ENCODE peak calls at places on chromosomes 3 and 15, in five cellular contexts. R, S, E, F and N are unnamed samples.

GRCh38 chr15:61700803-61701202 is 359.4 kb downstream of the VPS13C start:
- DNase-seq in R (no peak), S (no peak), E (no peak), F (no peak), N (no peak)

GRCh38 chr3:164794099-164794498 is 284.2 kb downstream of the SI start:
- DNase-seq in R (no peak), F (no peak), S (no peak), E (no peak), N (no peak)

GRCh38 chr3:192819001-192819569 is 91.7 kb upstream of the FGF12 start:
- DNase-seq in R (no peak), S (peak), F (no peak), E (no peak), N (no peak)

GRCh38 chr3:145145461-145145860 is 1015.5 kb downstream of the PLOD2 start:
- DNase-seq in S (peak), R (no peak), F (no peak), E (no peak), N (no peak)

GRCh38 chr15:49495993-49496747 is 73.1 kb downstream of the FGF7 start:
- DNase-seq in F (no peak), R (no peak), S (no peak), E (peak), N (peak)

GRCh38 chr3:40877651-40878463 is 321.4 kb upstream of the CTNNB1 start:
- DNase-seq in E (peak), F (no peak), R (peak), S (peak), N (no peak)

GRCh38 chr15:58962662-58963565 is 24.5 kb upstream of the RNF111 start:
- DNase-seq in E (no peak), S (no peak), F (no peak), R (no peak), N (no peak)

GRCh38 chr15:39106913-39107312 is 474.0 kb upstream of the THBS1 start:
- DNase-seq in S (no peak), F (no peak), R (no peak), E (no peak), N (no peak)

GRCh38 chr15:39362832-39363561 is 217.9 kb upstream of the THBS1 start:
- DNase-seq in E (peak), F (no peak), S (peak), R (no peak), N (peak)

GRCh38 chr3:42872718-42873117 is 3.0 kb downstream of the CYP8B1 start:
- DNase-seq in E (no peak), R (no peak), S (no peak), F (no peak), N (no peak)

GRCh38 chr3:127450331-127450730 is 140.2 kb downstream of the TPRA1 start:
- DNase-seq in S (no peak), F (no peak), E (no peak), R (no peak), N (no peak)

GRCh38 chr3:21913791-21914190 is 162.8 kb upstream of the ZNF385D start:
- DNase-seq in R (no peak), S (peak), E (no peak), F (no peak), N (peak)

GRCh38 chr3:24237971-24238767 is 256.5 kb downstream of the THRB start:
- DNase-seq in F (peak), S (peak), E (peak), R (peak), N (peak)

GRCh38 chr3:171712168-171712938 is 97.9 kb downstream of the PLD1 start:
- DNase-seq in E (no peak), R (no peak), F (no peak), S (peak), N (no peak)

GRCh38 chr15:31080618-31081017 is 20.9 kb downstream of the TRPM1 start:
- DNase-seq in F (peak), S (no peak), R (peak), E (no peak), N (no peak)

GRCh38 chr15:51380999-51381806 is 39.7 kb downstream of the GLDN start:
- DNase-seq in R (no peak), F (peak), E (peak), S (peak), N (peak)

GRCh38 chr3:35640186-35640584 is 860 bp downstream of the ARPP21 start:
- DNase-seq in E (no peak), S (no peak), F (no peak), R (no peak), N (no peak)

GRCh38 chr3:125177746-125178145 is 34.8 kb downstream of the SLC12A8 start:
- DNase-seq in E (no peak), F (no peak), R (no peak), S (no peak), N (no peak)

GRCh38 chr15:56088389-56088788 is 95.0 kb upstream of the NEDD4 start:
- DNase-seq in R (no peak), E (no peak), F (no peak), S (no peak), N (no peak)

GRCh38 chr3:183252973-183253363 is at the start of gene B3GNT5:
- DNase-seq in S (no peak), E (no peak), R (peak), F (peak), N (no peak)

GRCh38 chr3:42314411-42314810 is 48.4 kb upstream of the CCK start:
- DNase-seq in F (no peak), R (no peak), E (no peak), S (no peak), N (no peak)

GRCh38 chr15:65730560-65731172 is 61.4 kb downstream of the DENND4A start:
- DNase-seq in S (no peak), F (no peak), E (no peak), R (no peak), N (no peak)

GRCh38 chr15:40511093-40511471 is 40.3 kb downstream of the CHST14 start:
- DNase-seq in R (peak), F (no peak), E (no peak), S (no peak), N (no peak)

GRCh38 chr3:134232976-134233375 is 17.7 kb downstream of the RYK start:
- DNase-seq in F (no peak), R (no peak), E (no peak), S (no peak), N (no peak)

GRCh38 chr3:142152349-142152748 is 3.0 kb upstream of the TFDP2 start:
- DNase-seq in S (no peak), E (no peak), R (no peak), F (peak), N (no peak)

GRCh38 chr3:10548997-10549396 is 43.6 kb upstream of the ATP2B2 start:
- DNase-seq in F (no peak), E (no peak), S (no peak), R (no peak), N (no peak)

GRCh38 chr3:169604568-169604967 is 58.9 kb downstream of the MECOM start:
- DNase-seq in S (no peak), F (no peak), R (no peak), E (no peak), N (no peak)
- TF ChIP-seq CTCF in S (peak), F (no peak), R (no peak), E (peak), N (peak)

DNA sequence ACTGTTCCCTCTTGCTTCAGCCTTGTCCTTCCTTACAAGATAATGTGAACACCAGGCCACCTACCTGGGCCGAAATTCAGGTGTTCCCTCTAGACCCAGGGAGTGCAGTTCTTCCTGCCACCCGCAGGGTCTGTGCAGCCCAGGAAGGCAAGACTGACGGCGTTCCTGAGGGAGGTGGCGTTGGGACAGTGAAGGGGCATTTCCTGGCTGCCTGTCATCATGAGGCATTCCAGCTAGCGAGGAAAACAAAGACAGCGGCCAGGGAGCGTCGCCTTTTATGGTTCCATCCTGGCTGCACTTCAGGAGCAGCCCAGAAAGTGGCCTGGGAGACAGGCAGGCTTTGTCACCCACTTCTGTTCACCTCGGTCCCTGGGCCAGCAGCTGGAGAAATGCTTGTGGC is 84.8 kb upstream of the WNT5A start:
- DNase-seq in R (no peak), F (peak), S (no peak), E (no peak), N (no peak)
- TF ChIP-seq CTCF in R (no peak), F (no peak), S (peak), E (peak), N (no peak)

GRCh38 chr3:129654126-129654525 is 47.6 kb upstream of the PLXND1 start:
- DNase-seq in R (no peak), S (peak), F (no peak), E (peak), N (no peak)

GRCh38 chr3:129653019-129653418 is 46.5 kb upstream of the PLXND1 start:
- DNase-seq in F (no peak), R (no peak), S (no peak), E (no peak), N (no peak)

GRCh38 chr3:129650256-129650872 is 43.9 kb upstream of the PLXND1 start:
- DNase-seq in F (peak), S (peak), E (peak), R (peak), N (peak)

GRCh38 chr3:129648331-129648730 is 41.9 kb upstream of the PLXND1 start:
- DNase-seq in F (no peak), S (no peak), R (no peak), E (no peak), N (no peak)

DNA sequence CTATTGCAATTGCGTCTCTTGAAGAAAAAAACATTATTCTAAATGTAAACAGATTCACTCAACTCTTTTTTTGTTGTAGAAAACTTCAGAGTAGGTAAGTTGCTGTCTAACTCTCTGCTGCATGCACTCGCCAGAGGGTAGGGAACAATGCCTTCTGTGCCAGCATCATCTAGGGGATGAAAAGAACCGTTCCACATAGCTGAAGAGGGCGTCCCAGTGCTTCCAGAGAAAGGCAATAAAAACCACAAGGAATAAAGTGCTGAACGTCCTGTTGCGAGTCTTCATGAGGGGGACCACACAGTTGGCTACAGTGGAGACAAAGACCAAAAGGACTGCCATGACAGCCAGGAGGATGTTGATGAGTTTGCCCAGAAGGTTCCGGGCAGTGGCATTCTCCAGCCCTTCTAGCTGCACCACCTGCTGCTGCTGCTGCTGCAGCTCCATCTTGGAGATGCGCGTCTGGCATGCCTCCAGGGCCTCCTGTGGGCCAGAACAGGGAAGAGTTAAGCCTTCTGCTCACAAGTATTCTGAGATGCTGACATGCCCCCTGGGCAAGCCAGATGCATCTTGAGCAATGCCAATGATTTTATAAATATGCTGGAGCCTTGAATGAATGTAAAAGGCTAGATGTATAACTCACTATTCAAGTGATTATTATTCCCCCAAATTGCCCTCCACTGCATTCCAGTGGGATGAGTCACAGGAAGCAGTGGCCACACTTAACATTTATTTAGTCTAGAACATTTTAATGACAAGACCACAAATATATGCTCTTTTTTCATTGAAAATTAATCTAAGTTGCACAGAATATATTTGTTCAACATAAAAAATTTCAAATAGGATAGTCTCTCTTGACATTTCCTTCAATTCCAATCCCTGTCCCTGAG is 45.1 kb upstream of the PLXND1 start:
- DNase-seq in E (peak), S (peak), F (peak), R (peak), N (peak)
- TF ChIP-seq CTCF in E (no peak), S (peak), F (no peak), R (no peak), N (no peak)

DNA sequence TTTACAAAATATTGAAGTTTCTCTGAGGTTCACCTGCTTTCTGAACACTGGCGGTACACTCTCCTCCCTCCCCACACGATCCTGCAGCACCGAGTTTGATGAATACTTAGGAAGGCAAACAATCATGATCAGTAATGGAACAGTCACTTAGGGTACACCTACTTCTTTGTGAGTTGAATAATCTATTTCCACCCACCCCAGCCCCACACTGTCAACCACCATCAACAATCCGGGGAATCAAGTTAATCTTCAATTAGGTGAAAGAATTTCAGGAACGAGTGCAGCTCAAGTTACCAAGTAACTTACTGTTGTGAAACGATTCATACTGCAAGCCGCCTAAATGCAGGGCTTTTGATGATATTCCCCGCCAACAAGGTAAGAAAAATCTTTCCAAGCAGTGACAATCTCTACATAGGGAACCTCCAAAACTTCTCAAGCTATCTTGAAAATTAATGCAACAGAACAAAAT is 159.2 kb upstream of the NR2F2 start:
- DNase-seq in S (no peak), F (no peak), R (no peak), E (no peak), N (no peak)
- TF ChIP-seq CTCF in S (no peak), F (no peak), R (no peak), E (no peak), N (no peak)

DNA sequence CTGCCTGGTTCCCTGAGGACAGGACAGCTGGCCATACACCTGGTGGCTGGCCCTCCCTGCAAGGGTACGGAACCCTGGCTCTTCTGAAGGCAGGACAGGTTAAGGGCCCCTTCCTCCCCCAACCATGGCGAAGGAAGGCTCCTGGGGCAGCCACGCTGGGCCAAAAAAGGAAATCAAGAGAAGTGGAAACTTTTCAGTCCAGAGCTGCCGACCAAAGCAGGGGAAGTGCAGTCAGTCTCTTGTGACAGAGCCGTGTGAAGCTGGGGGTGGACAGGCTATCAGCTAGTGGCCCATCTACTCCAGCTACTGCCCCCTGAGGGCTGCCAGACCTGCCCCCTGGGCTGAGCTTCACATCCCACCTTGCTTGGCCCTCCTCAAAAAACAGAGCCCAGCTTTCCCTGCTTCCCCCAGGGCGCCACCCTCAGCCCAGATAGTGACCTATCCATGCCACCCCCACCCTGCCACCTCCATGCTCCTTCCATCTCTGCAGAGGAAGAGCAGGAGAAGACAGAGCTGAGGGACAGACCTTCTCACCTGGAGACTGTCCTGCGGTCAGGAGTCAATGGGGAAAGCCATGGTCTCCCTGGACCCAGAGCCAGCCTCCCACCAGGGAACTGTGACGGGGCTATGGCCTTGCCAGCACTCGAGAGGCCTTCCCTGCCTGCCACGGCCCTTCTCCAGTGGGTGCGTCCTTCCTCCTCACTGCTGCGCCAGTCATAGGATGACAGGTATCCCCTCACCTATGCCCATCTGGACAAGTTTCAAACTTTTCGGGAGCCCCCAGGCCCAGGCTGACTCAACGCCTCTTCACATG is 4.6 kb downstream of the SEMA7A start:
- DNase-seq in E (no peak), R (no peak), F (no peak), S (no peak), N (no peak)
- TF ChIP-seq CTCF in E (no peak), R (no peak), F (no peak), S (no peak), N (no peak)

GRCh38 chr3:150725548-150725947 is 21.8 kb upstream of the ERICH6 start:
- DNase-seq in F (no peak), E (no peak), S (no peak), R (no peak), N (no peak)
- TF ChIP-seq CTCF in F (no peak), E (no peak), S (no peak), R (no peak), N (no peak)